ENCODE peak calls at places on chromosomes 4 and X, in five cellular contexts. X is SK-N-SH, C is K562, A is GM12878, W is HepG2. O is an unnamed sample.

GRCh38 chrX:100685284-100685996 is 41.4 kb downstream of the SRPX2 start:
- DNase-seq in A (peak; percentile 53), X (peak; percentile 65), W (peak; percentile 62), C (peak; percentile 77), O (peak; percentile 84)

GRCh38 chr4:174578366-174578765 is 56.1 kb upstream of the HPGD start:
- DNase-seq in A (no peak), X (no peak), C (no peak), W (no peak), O (no peak)

GRCh38 chr4:186249785-186250739 is 15.9 kb upstream of the F11 start:
- DNase-seq in A (no peak), W (no peak), C (no peak), X (no peak), O (no peak)

GRCh38 chrX:109685656-109686078 is 47.4 kb downstream of the ACSL4 start:
- DNase-seq in A (no peak), W (no peak), X (no peak), C (no peak), O (no peak)

GRCh38 chrX:108020631-108021030 is 24.2 kb upstream of the VSIG1 start:
- DNase-seq in A (no peak), X (no peak), W (no peak), C (peak; percentile 21), O (peak; percentile 51)

GRCh38 chrX:51336584-51336983 is 4.0 kb downstream of the NUDT10 start:
- DNase-seq in W (peak; percentile 13), X (peak; percentile 63), A (no peak), C (peak; percentile 27), O (peak; percentile 52)

GRCh38 chr4:5758741-5759140 is 47.7 kb downstream of the EVC start:
- DNase-seq in A (peak; percentile 37), X (no peak), C (no peak), W (no peak), O (no peak)

GRCh38 chrX:31333181-31333831 is 261.5 kb upstream of the FTHL17 start:
- DNase-seq in A (no peak), X (no peak), C (peak; percentile 12), W (no peak), O (no peak)

GRCh38 chrX:103187953-103188475 is 26.9 kb upstream of the BEX4 start:
- DNase-seq in X (no peak), C (no peak), A (no peak), W (no peak), O (no peak)

GRCh38 chr4:115053313-115053712 is 60.1 kb downstream of the NDST4 start:
- DNase-seq in A (no peak), W (no peak), C (no peak), X (no peak), O (no peak)

GRCh38 chr4:139011220-139011950 is 4.2 kb upstream of the NOCT start:
- DNase-seq in A (no peak), X (no peak), W (no peak), C (peak; percentile 47), O (no peak)

GRCh38 chr4:113692809-113693411 is 68.6 kb downstream of the CAMK2D start:
- DNase-seq in X (no peak), C (no peak), A (no peak), W (no peak), O (peak; percentile 17)

GRCh38 chr4:151296227-151296626 is 19.3 kb downstream of the PRSS48 start:
- DNase-seq in C (no peak), W (no peak), X (no peak), A (no peak), O (no peak)

GRCh38 chr4:155017426-155017825 is 191.0 kb upstream of the NPY2R start:
- DNase-seq in W (no peak), C (no peak), A (no peak), X (no peak), O (no peak)

GRCh38 chr4:7448036-7448435 is 13.3 kb upstream of the PSAPL1 start:
- DNase-seq in X (no peak), A (no peak), W (no peak), C (no peak), O (no peak)

GRCh38 chrX:41799661-41800060 is 75.7 kb downstream of the GPR82 start:
- DNase-seq in X (no peak), C (no peak), W (no peak), A (no peak), O (no peak)

GRCh38 chr4:16155503-16156169 is 70.6 kb downstream of the TAPT1 start:
- DNase-seq in C (no peak), A (no peak), W (no peak), X (peak; percentile 68), O (no peak)

GRCh38 chr4:78610546-78611214 is 59.1 kb downstream of the ANXA3 start:
- DNase-seq in W (no peak), C (peak; percentile 79), A (no peak), X (no peak), O (no peak)

GRCh38 chr4:78611215-78611558 is 59.6 kb downstream of the ANXA3 start:
- DNase-seq in A (no peak), X (no peak), W (no peak), C (no peak), O (no peak)

GRCh38 chr4:78609580-78609979 is 58.0 kb downstream of the ANXA3 start:
- DNase-seq in W (no peak), X (no peak), C (no peak), A (no peak), O (no peak)

GRCh38 chr4:78613522-78614311 is 62.1 kb downstream of the ANXA3 start:
- DNase-seq in A (peak; percentile 93), C (peak; percentile 83), W (no peak), X (no peak), O (no peak)

DNA sequence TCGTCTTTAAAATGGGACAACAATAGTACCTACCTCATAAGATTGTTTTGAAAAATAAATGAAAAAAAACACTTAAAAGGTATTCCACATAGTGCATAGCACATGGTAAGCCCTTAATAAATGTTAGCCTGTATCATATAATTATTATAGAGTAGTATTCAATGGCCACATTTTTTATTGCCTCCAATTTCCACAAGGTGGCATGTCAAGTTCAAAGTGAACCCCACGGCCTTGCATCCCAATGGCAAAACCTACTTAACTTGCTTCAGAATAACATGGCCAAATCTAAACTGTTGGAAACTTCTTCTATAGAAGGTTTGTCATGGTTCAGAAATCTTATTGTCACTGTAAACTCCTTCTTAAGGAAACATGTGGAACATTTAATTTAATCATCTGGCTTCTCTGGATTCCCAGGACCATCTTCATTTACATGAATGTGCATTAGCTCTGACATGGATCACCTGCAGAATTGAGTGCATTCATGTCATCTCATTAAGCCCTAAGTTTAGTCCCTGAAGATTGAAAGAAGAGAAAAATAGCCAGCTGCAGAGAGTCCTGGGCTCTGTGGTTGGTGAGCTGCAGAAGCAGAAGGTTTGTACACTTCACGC is 60.9 kb downstream of the ANXA3 start:
- DNase-seq in X (peak; percentile 35), C (peak; percentile 74), A (no peak), W (peak; percentile 21), O (peak; percentile 14)
- TF ChIP-seq FOXM1 in X (no peak), C (no peak), A (no peak), W (no peak), O (no peak)

DNA sequence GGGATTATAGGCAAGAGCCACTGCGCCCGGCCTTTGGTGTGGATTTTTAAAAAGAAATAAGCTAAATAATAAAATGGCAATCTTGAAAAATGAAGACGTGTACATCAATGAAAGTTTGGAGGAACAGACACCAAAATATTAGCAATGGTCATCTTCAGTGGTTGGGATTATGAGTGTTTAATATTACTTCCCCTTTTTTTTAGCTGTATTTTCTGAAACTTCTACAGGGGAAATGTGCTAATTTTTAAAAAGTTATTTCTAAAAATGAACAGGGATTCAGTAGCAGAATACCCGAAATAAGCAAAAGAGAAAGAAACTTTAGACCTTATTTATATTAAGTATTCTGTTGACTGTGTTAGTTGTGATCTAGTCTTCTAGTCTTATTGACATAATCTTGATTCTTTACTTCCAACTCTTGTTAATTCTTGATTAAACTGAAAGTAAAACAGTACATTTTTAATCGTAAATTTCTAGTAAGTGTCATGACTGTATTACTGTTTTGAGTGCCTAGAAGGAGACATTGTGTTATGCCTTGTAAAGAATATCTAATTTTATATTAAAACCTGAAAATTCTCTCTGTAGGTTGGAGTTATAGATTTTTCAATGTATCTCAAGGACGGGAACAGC is 51.3 kb downstream of the RUFY3 start:
- DNase-seq in C (no peak), W (no peak), X (no peak), A (no peak), O (no peak)
- TF ChIP-seq FOXM1 in C (no peak), W (no peak), X (no peak), A (no peak), O (no peak)

GRCh38 chr4:71537551-71538065 is 198.8 kb downstream of the SLC4A4 start:
- DNase-seq in X (no peak), C (no peak), A (no peak), W (no peak), O (no peak)

GRCh38 chr4:71541541-71541940 is 202.7 kb downstream of the SLC4A4 start:
- DNase-seq in W (no peak), X (no peak), C (no peak), A (no peak), O (no peak)

GRCh38 chr4:71538528-71538927 is 199.7 kb downstream of the SLC4A4 start:
- DNase-seq in C (no peak), X (no peak), W (no peak), A (no peak), O (no peak)

GRCh38 chr4:71545168-71545567 is 206.3 kb downstream of the SLC4A4 start:
- DNase-seq in X (no peak), W (no peak), A (no peak), C (no peak), O (peak; percentile 11)

DNA sequence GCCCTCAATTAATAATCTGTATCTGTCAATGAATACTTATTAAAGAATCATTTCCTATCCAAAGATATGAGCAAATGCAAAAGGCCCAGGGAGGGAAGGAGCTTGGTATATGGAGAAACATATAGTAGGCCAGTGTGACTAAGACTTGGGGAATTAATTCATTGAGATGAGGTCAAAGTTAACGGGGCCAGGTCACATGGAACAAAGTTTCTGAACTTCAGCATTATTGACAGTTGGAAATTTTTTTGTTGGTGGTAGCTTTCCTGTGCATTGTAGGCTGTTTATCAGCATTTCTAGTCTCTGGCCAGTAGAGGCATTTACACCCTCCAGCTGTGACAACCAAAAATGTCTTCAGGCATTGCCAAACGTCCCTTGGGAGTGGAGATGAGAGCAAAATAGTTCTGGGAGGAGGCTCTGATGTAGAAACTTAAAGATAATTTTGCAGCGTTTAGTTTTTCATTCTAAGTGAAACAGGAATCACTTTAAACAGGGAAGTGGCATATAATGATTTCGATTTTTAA is 202.0 kb downstream of the SLC4A4 start:
- DNase-seq in A (no peak), X (no peak), W (no peak), C (no peak), O (peak; percentile 10)
- TF ChIP-seq FOXM1 in A (no peak), X (no peak), W (no peak), C (no peak), O (no peak)

DNA sequence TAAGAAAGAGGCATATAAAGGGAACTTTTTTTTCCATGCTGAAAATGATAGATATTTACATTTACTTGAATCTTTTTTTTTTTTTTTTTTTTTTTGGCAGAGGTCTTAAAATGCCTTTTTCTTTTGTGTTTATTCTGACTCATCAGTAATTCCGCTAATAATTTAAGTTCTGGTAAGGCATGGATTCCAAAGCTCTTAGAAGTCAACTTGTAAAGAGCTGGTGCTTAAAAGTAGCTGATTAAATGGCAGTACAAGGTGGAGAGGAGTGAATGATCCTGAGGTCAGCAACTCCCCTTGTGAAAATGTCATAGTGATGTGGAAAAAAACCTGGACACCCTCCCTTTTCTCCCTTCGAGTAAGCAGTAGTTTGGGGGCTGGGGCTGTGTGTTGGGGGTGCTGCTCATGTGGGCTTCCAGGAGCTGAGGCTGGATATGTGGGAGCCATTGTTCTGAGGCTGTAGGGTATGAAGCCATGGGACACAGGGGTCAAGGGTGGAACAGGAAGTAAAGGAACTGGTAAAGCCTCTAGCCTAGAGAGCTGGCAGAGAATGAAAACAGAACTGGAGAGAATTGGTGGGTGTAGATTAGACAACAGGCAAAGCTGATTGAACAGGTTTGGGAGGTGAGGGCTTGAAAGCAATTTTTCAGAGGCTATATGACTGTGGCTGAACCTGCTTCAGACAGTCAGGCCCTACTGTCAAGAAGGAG is 41.0 kb upstream of the PITX2 start:
- DNase-seq in X (no peak), W (no peak), C (no peak), A (no peak), O (no peak)
- TF ChIP-seq FOXM1 in X (no peak), W (no peak), C (no peak), A (no peak), O (no peak)

GRCh38 chr4:18593297-18594002 is 571.9 kb upstream of the LCORL start:
- DNase-seq in W (peak; percentile 66), X (peak; percentile 63), A (peak; percentile 7), C (peak; percentile 74), O (peak; percentile 69)
- TF ChIP-seq FOXM1 in W (no peak), X (no peak), A (no peak), C (no peak), O (no peak)